ENCODE peak calls at places on chromosomes 5 and 9, in ten cellular contexts. U is transverse colon, O is upper lobe of left lung, R is HepG2, X is stomach, H is SK-N-SH, F is GM23338, N is GM12891, V is suprapubic skin, Z is spleen. G is an unnamed sample.

GRCh38 chr5:9545959-9546851 is at the start of gene SEMA5A:
- DNase-seq in U (peak), N (peak), Z (peak), F (peak), O (peak), R (no peak), H (peak), X (peak), V (peak), G (peak)

GRCh38 chr5:51657340-51658240 is 274.3 kb downstream of the ISL1 start:
- DNase-seq in U (no peak), N (no peak), V (no peak), F (no peak), Z (no peak), R (no peak), H (no peak), X (no peak), O (no peak), G (no peak)

GRCh38 chr9:113993838-113994540 is 84.1 kb downstream of the AMBP start:
- DNase-seq in N (no peak), H (peak), R (no peak), O (peak), U (peak), X (peak), F (no peak), V (peak), Z (peak), G (peak)

GRCh38 chr5:2751592-2752021 is at the start of gene IRX2:
- DNase-seq in U (peak), H (no peak), N (no peak), X (peak), R (no peak), V (peak), Z (no peak), F (peak), O (peak), G (peak)

GRCh38 chr5:33074548-33074947 is 363.4 kb downstream of the NPR3 start:
- DNase-seq in X (no peak), Z (no peak), H (no peak), F (no peak), N (no peak), O (no peak), R (no peak), V (no peak), U (no peak), G (no peak)

GRCh38 chr9:79598562-79599345 is 27.0 kb downstream of the TLE4 start:
- DNase-seq in V (no peak), U (no peak), R (no peak), N (no peak), F (no peak), Z (no peak), O (no peak), X (no peak), H (no peak), G (no peak)

GRCh38 chr9:35603506-35603985 is 1.5 kb upstream of the TESK1 start:
- DNase-seq in R (peak), Z (peak), X (peak), O (peak), U (peak), F (peak), N (no peak), V (peak), H (peak), G (peak)

GRCh38 chr5:149093625-149094024 is 30.8 kb upstream of the SH3TC2 start:
- DNase-seq in Z (no peak), X (no peak), F (no peak), H (no peak), V (no peak), O (no peak), U (no peak), N (no peak), R (no peak), G (no peak)

GRCh38 chr5:139014726-139015125 is 139.6 kb upstream of the LRRTM2 start:
- DNase-seq in X (no peak), N (no peak), Z (no peak), H (no peak), O (peak), V (no peak), R (no peak), F (no peak), U (no peak), G (no peak)

GRCh38 chr5:71475788-71476384 is 20.4 kb downstream of the BDP1 start:
- DNase-seq in H (peak), Z (no peak), F (peak), N (peak), U (no peak), X (no peak), R (peak), V (no peak), O (no peak), G (no peak)

GRCh38 chr5:66956439-66956838 is 240.2 kb downstream of the CD180 start:
- DNase-seq in V (no peak), X (no peak), N (no peak), H (no peak), Z (no peak), O (no peak), U (no peak), F (no peak), R (no peak), G (no peak)

GRCh38 chr5:10355071-10355889 is 1.8 kb downstream of the MARCHF6 start:
- DNase-seq in O (no peak), V (no peak), R (no peak), F (no peak), Z (no peak), U (no peak), N (no peak), X (no peak), H (no peak), G (no peak)

GRCh38 chr9:82036101-82036500 is 47.5 kb downstream of the SPATA31D1 start:
- DNase-seq in V (no peak), U (no peak), X (no peak), R (no peak), F (no peak), Z (no peak), N (no peak), O (no peak), H (no peak), G (no peak)

GRCh38 chr9:91273853-91274552 is 87.7 kb downstream of the AUH start:
- DNase-seq in F (no peak), Z (no peak), X (no peak), R (peak), O (no peak), H (no peak), V (no peak), N (no peak), U (no peak), G (no peak)

GRCh38 chr9:33135086-33135958 is 31.8 kb downstream of the B4GALT1 start:
- DNase-seq in U (peak), V (peak), X (no peak), F (no peak), Z (peak), N (no peak), H (no peak), O (peak), R (no peak), G (no peak)

GRCh38 chr5:73796164-73797141 is 170.5 kb downstream of the ARHGEF28 start:
- DNase-seq in X (peak), H (no peak), N (no peak), F (no peak), U (no peak), O (peak), R (peak), Z (no peak), V (no peak), G (no peak)

GRCh38 chr5:137466888-137467287 is 32.2 kb downstream of the SPOCK1 start:
- DNase-seq in X (no peak), F (no peak), O (peak), V (no peak), U (no peak), R (no peak), Z (no peak), H (no peak), N (no peak), G (no peak)

GRCh38 chr5:67011422-67011821 is 185.2 kb downstream of the CD180 start:
- DNase-seq in X (no peak), R (no peak), H (no peak), Z (no peak), O (no peak), N (no peak), F (no peak), U (no peak), V (no peak), G (no peak)

GRCh38 chr9:134403682-134404301 is 77.5 kb downstream of the RXRA start:
- DNase-seq in R (no peak), U (peak), H (no peak), O (peak), V (no peak), X (peak), Z (peak), N (peak), F (no peak), G (no peak)
- TF ChIP-seq POLR2AphosphoS5 in R (no peak), U (no peak), H (no peak), O (no peak), V (no peak), X (no peak), Z (peak), N (no peak), F (no peak), G (no peak)

DNA sequence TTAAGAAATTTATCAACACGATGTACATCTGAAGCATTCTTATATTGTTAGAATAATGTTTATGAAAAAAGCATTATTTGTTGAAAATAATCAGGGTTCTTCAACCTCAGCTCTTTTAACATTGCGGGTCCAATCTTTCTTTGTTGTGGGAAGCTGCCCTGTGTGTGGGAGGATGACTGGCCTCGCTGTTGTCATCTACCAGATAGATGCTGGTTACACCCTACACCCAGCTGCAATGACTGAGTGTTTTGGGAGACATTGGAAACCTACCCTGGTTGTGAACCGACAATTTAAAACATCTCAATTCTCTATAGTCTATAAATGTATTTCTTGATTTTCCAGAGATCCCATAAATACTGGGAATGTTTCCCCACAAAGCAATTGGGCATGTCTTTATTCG is 794.2 kb upstream of the CDH10 start:
- DNase-seq in H (no peak), Z (no peak), N (no peak), U (no peak), R (no peak), O (no peak), F (no peak), V (no peak), X (no peak), G (no peak)
- TF ChIP-seq POLR2AphosphoS5 in H (no peak), Z (no peak), N (no peak), U (no peak), R (no peak), O (no peak), F (no peak), V (no peak), X (no peak), G (no peak)

GRCh38 chr9:133331221-133331620 is 4.8 kb downstream of the SURF6 start:
- DNase-seq in N (no peak), H (no peak), V (no peak), U (no peak), F (no peak), Z (peak), X (no peak), R (no peak), O (no peak), G (no peak)
- TF ChIP-seq POLR2AphosphoS5 in N (no peak), H (no peak), V (no peak), U (no peak), F (no peak), Z (no peak), X (no peak), R (no peak), O (no peak), G (no peak)

GRCh38 chr9:129221979-129222635 is 44.0 kb upstream of the IER5L start:
- DNase-seq in N (no peak), Z (no peak), U (no peak), F (peak), V (no peak), X (no peak), R (no peak), H (no peak), O (no peak), G (no peak)

GRCh38 chr9:129222691-129223218 is 44.7 kb upstream of the IER5L start:
- DNase-seq in H (no peak), U (no peak), Z (no peak), N (no peak), O (no peak), F (peak), V (no peak), X (no peak), R (no peak), G (no peak)

GRCh38 chr9:129220771-129221170 is 42.7 kb upstream of the IER5L start:
- DNase-seq in H (no peak), O (no peak), R (no peak), F (no peak), U (no peak), N (no peak), V (no peak), X (no peak), Z (no peak), G (no peak)

GRCh38 chr9:129218918-129219317 is 40.9 kb upstream of the IER5L start:
- DNase-seq in N (no peak), U (no peak), V (no peak), Z (no peak), X (no peak), F (no peak), H (no peak), O (no peak), R (no peak), G (no peak)

DNA sequence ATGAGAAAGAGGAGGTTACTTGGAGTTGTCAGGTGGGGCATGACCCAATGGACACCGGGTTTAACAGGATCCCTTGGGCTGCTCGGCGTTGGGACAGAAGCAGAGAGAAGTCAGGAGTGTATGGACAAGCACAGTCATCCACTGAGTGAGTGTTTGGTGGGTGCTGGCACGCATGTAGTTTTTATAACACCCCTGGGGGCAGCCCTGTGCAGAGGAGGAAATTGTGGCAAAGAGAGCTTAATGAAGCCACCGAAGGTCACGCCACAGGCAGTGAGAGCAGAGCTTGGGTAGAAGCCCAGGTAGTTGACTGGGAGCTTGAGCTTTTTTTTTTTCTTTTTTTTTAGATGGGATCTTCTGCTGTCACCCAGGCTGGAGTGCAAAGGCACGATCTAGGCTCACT is 43.2 kb upstream of the IER5L start:
- DNase-seq in N (no peak), R (no peak), Z (no peak), F (no peak), V (no peak), O (no peak), U (no peak), H (no peak), X (no peak), G (no peak)
- TF ChIP-seq POLR2AphosphoS5 in N (no peak), R (no peak), Z (no peak), F (no peak), V (no peak), O (no peak), U (no peak), H (no peak), X (no peak), G (no peak)

GRCh38 chr5:100519075-100519474 is 16.1 kb upstream of the FAM174A start:
- DNase-seq in R (no peak), V (no peak), N (no peak), U (no peak), Z (no peak), O (no peak), F (no peak), X (no peak), H (no peak), G (no peak)
- TF ChIP-seq POLR2AphosphoS5 in R (no peak), V (no peak), N (no peak), U (no peak), Z (no peak), O (no peak), F (no peak), X (no peak), H (no peak), G (no peak)

DNA sequence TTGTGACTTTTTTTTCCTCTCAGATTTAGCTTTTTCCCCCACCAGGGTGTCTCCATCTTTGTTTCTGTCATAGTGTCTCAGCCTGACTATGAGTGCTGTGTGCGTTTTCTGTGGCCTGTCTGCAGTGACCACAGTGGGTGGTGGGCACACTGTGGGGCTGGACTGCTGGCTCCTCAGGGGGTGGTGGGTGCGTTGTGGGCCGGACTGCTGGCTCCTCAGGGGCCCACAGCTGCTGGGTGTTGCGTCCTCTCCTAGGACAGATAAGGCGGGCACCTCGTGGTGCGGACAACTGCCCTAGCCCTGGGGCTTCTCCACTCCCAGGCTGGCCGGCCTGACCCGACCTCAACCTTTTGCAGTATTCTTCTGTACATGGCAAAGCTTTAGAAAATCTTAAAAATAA is 100.4 kb downstream of the EHMT1 start:
- DNase-seq in H (no peak), U (no peak), V (no peak), X (no peak), R (no peak), Z (no peak), N (no peak), F (no peak), O (no peak), G (no peak)
- TF ChIP-seq POLR2AphosphoS5 in H (no peak), U (no peak), V (no peak), X (no peak), R (no peak), Z (no peak), N (no peak), F (no peak), O (no peak), G (no peak)

GRCh38 chr9:16986441-16987387 is 116.2 kb upstream of the BNC2 start:
- DNase-seq in F (no peak), R (no peak), V (no peak), X (no peak), Z (no peak), H (no peak), N (no peak), U (no peak), O (no peak), G (no peak)

GRCh38 chr9:16982780-16983179 is 112.3 kb upstream of the BNC2 start:
- DNase-seq in O (no peak), R (no peak), X (no peak), V (no peak), N (no peak), H (no peak), Z (no peak), U (no peak), F (no peak), G (no peak)

DNA sequence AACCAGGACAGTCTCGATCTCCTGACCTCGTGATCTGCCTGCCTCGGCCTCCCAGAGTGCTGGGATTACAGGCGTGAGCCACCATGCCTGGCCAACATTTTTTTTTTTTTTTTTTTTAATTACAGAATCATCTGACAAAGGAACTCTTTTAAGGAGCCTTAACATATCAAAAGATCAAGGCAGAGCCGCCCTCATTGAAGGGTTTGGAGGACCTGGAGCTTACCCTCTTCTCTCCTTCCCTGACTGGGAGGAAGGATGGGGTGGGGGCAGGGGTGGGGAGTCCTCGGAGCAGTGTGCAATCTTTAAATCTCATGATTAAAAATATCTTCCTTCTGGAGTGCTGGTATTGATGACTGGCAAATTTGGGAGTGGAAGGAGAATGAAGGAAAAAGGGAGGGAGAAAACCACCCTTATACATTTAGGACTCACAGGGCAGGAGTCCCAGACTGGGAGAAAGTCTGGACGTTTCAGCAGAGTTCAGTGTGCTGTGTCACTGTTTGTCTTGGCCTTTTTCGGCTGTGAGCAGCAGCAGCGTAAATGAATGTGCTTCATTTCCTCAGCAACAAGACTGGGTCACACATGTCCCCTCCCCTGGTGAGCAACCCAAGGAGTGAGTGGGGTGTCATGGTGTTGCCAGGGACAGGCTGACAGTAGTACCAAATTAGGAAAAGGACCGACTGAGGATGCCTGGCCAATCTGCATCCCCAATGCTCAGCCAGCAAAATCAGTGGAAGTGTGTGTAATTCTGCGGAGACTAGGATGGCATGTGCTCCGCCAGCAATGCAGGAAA is 115.3 kb upstream of the BNC2 start:
- DNase-seq in U (peak), F (peak), N (no peak), R (no peak), V (no peak), Z (no peak), O (no peak), X (no peak), H (no peak), G (peak)
- TF ChIP-seq POLR2AphosphoS5 in U (no peak), F (no peak), N (no peak), R (no peak), V (no peak), Z (no peak), O (no peak), X (peak), H (no peak), G (peak)

DNA sequence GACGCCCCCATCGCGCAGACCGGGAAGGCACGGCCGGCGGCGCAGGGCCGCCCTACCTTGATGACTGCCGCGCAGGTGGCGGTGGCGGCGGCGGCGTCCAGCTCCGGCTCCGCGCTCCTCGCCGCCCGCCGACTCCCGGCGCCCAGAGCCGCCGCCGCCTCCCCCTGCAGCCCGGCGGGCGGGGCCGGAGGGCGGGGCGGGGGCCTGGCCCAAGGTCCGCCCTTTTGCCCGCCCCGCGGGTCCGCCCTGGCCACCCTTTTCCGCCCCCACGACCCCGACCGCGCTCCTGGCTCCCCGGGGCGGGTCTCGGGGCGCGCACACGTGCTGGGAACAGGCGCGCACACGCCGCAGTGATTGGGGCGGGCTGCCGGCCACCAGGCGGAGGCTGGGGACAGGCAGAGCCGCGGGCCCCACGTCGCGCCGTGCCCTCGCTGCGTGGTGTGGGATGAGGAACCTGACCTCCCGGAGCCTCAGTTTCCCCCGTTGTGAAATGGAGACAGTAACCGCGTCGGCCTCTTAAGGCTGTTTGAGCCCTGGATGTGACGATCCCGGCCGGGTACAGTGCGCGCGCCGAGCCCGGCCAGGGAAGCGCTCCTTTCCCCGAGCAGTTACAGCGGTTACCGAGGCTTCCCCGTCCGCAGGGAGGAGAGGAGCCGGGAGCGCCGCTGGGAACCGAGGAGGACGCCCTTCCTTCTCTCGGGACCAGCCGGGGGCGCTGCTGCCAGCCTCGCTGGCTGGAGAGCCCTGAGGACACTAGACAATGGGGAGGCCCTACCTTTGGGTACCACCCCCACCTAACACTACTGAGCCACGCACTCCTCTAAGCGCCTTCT is at the start of gene CORO2A:
- DNase-seq in H (peak), V (no peak), R (peak), N (peak), U (peak), X (peak), F (peak), Z (peak), O (peak), G (peak)
- TF ChIP-seq POLR2AphosphoS5 in H (peak), V (no peak), R (no peak), N (no peak), U (no peak), X (peak), F (peak), Z (peak), O (peak), G (no peak)